ENCODE peak calls at places on chromosome 3, in seven cellular contexts. O is RWPE2; R is naive thymus-derived CD8-positive, alpha-beta T cell; P is left colon; S is effector memory CD8-positive, alpha-beta T cell; Q is CD8-positive, alpha-beta T cell; X is CD4-positive, CD25-positive, alpha-beta regulatory T cell. C is an unnamed sample.
A peak's percentile ranks its signal among the peaks of the same experiment; 100 is the strongest.

GRCh38 chr3:36905545-36905944 is 39.3 kb downstream of the TRANK1 start:
- ATAC-seq in R (no peak), Q (no peak), S (no peak), X (no peak), P (no peak), O (no peak), C (no peak)

GRCh38 chr3:25674670-25675069 is 10.0 kb upstream of the TOP2B start:
- ATAC-seq in S (no peak), O (no peak), P (no peak), R (no peak), Q (no peak), X (no peak), C (no peak)

GRCh38 chr3:95408464-95408862 is 1345.6 kb downstream of the NSUN3 start:
- ATAC-seq in X (no peak), S (no peak), Q (no peak), R (no peak), P (no peak), O (no peak), C (no peak)

GRCh38 chr3:66403268-66403990 is 97.4 kb downstream of the LRIG1 start:
- ATAC-seq in R (no peak), O (no peak), Q (no peak), P (no peak), S (no peak), X (no peak), C (no peak)

GRCh38 chr3:1551741-1552140 is 458.9 kb downstream of the CNTN6 start:
- ATAC-seq in Q (no peak), X (no peak), R (no peak), S (no peak), O (no peak), P (peak; percentile 91), C (no peak)

GRCh38 chr3:183710231-183710630 is 12.6 kb downstream of the YEATS2 start:
- ATAC-seq in R (no peak), X (no peak), O (no peak), Q (no peak), P (no peak), S (no peak), C (no peak)

GRCh38 chr3:100087203-100087602 is 27.1 kb downstream of the FILIP1L start:
- ATAC-seq in Q (no peak), O (peak; percentile 12), P (no peak), R (no peak), S (no peak), X (no peak), C (peak; percentile 48)

GRCh38 chr3:137065381-137065780 is 107.6 kb downstream of the IL20RB start:
- ATAC-seq in R (no peak), Q (no peak), O (peak; percentile 63), S (no peak), X (no peak), P (no peak), C (no peak)

GRCh38 chr3:157442729-157443128 is 6.1 kb downstream of the PTX3 start:
- ATAC-seq in Q (no peak), S (no peak), O (no peak), P (no peak), R (no peak), X (no peak), C (no peak)

GRCh38 chr3:52259448-52259847 is 13.9 kb downstream of the PPM1M start:
- ATAC-seq in S (no peak), Q (no peak), R (no peak), O (no peak), P (no peak), X (no peak), C (no peak)

GRCh38 chr3:184241447-184242296 is 7.1 kb downstream of the ALG3 start:
- ATAC-seq in P (peak; percentile 93), Q (peak; percentile 56), S (no peak), O (peak; percentile 82), R (no peak), X (no peak), C (peak; percentile 55)

GRCh38 chr3:108450444-108450843 is 60.0 kb downstream of the MYH15 start:
- ATAC-seq in P (no peak), R (no peak), Q (no peak), O (no peak), X (no peak), S (no peak), C (no peak)

GRCh38 chr3:149454746-149455145 is 19.8 kb upstream of the TM4SF4 start:
- ATAC-seq in R (no peak), X (no peak), P (no peak), O (no peak), Q (no peak), S (no peak), C (peak; percentile 63)

GRCh38 chr3:33115024-33115768 is 1.4 kb downstream of the CRTAP start:
- ATAC-seq in O (peak; percentile 20), Q (no peak), X (no peak), S (no peak), R (no peak), P (peak; percentile 47), C (peak; percentile 53)

GRCh38 chr3:69353492-69353891 is 32.4 kb downstream of the FRMD4B start:
- ATAC-seq in O (no peak), P (no peak), R (no peak), Q (no peak), S (no peak), X (no peak), C (no peak)

GRCh38 chr3:98914210-98915080 is 12.9 kb upstream of the DCBLD2 start:
- ATAC-seq in S (no peak), R (no peak), O (peak; percentile 87), X (no peak), Q (no peak), P (no peak), C (no peak)

GRCh38 chr3:185878920-185879319 is 54.1 kb upstream of the IGF2BP2 start:
- ATAC-seq in R (no peak), O (no peak), Q (no peak), P (no peak), S (no peak), X (no peak), C (peak; percentile 40)

GRCh38 chr3:116445291-116445841 is at the start of gene LSAMP:
- ATAC-seq in P (no peak), O (peak; percentile 25), S (no peak), X (no peak), R (no peak), Q (no peak), C (peak; percentile 78)

GRCh38 chr3:38482951-38483350 is 13.2 kb upstream of the EXOG start:
- ATAC-seq in Q (no peak), X (no peak), O (no peak), P (no peak), S (no peak), R (no peak), C (no peak)

GRCh38 chr3:143565943-143566342 is 282.3 kb downstream of the SLC9A9 start:
- ATAC-seq in P (no peak), Q (no peak), S (no peak), R (no peak), X (no peak), O (no peak), C (no peak)

GRCh38 chr3:111538687-111539086 is 3.3 kb upstream of the CD96 start:
- ATAC-seq in X (no peak), P (no peak), Q (no peak), R (no peak), S (no peak), O (peak; percentile 57), C (peak; percentile 40)

GRCh38 chr3:150773616-150774192 is 10.7 kb upstream of the SIAH2 start:
- ATAC-seq in O (no peak), P (no peak), R (no peak), Q (no peak), X (no peak), S (no peak), C (no peak)

GRCh38 chr3:46566040-46566631 is at the start of gene LRRC2:
- ATAC-seq in O (peak; percentile 85), Q (peak; percentile 77), X (peak; percentile 82), R (peak; percentile 70), P (peak; percentile 83), S (peak; percentile 87), C (peak; percentile 94)

GRCh38 chr3:172751188-172751571 is 654 bp downstream of the ECT2 start:
- ATAC-seq in S (no peak), X (no peak), R (no peak), Q (no peak), O (no peak), P (peak; percentile 28), C (peak; percentile 36)

GRCh38 chr3:111902534-111902933 is 43.5 kb downstream of the PHLDB2 start:
- ATAC-seq in S (no peak), R (no peak), P (no peak), X (no peak), Q (no peak), O (peak; percentile 36), C (peak; percentile 13)

GRCh38 chr3:37937156-37937555 is 53.4 kb upstream of the VILL start:
- ATAC-seq in R (no peak), O (no peak), X (no peak), S (no peak), P (no peak), Q (no peak), C (no peak)

GRCh38 chr3:157592769-157593168 is 89.6 kb upstream of the VEPH1 start:
- ATAC-seq in R (no peak), O (no peak), S (no peak), Q (no peak), X (no peak), P (no peak), C (no peak)

GRCh38 chr3:72262707-72263106 is 477.8 kb upstream of the PROK2 start:
- ATAC-seq in X (no peak), P (no peak), S (no peak), R (no peak), O (no peak), Q (no peak), C (no peak)

GRCh38 chr3:84125760-84126159 is 833.0 kb upstream of the CADM2 start:
- ATAC-seq in X (no peak), P (no peak), O (no peak), Q (no peak), S (no peak), R (no peak), C (no peak)

GRCh38 chr3:22585504-22585903 is 617.6 kb upstream of the UBE2E2 start:
- ATAC-seq in R (no peak), Q (no peak), X (no peak), S (no peak), P (no peak), O (peak; percentile 53), C (peak; percentile 51)

C was measured in SK-N-SH treated with all-trans-retinoic acid at 6 μM for 48 hours.